ENCODE peak calls at places on chromosomes 11 and 22, in five cellular contexts. O, K, X, W and J are unnamed samples.

GRCh38 chr22:44381761-44382454 is 69.2 kb upstream of the SHISAL1 start:
- DNase-seq in W (no peak), K (no peak), X (no peak), O (no peak), J (no peak)

GRCh38 chr22:18104566-18104965 is 6.0 kb upstream of the TUBA8 start:
- DNase-seq in K (no peak), X (peak), O (no peak), W (peak), J (no peak)

GRCh38 chr11:128584253-128584652 is 3.1 kb downstream of the ETS1 start:
- DNase-seq in X (no peak), O (no peak), W (no peak), K (no peak), J (no peak)

GRCh38 chr11:128926000-128926399 is 16.7 kb downstream of the TP53AIP1 start:
- DNase-seq in X (no peak), O (no peak), W (no peak), K (no peak), J (peak)

GRCh38 chr11:30333405-30333804 is 10.5 kb downstream of the ARL14EP start:
- DNase-seq in X (no peak), W (peak), K (no peak), O (no peak), J (peak)

GRCh38 chr22:34476762-34477161 is 556.5 kb upstream of the LARGE1 start:
- DNase-seq in W (no peak), X (no peak), O (no peak), K (no peak), J (no peak)

GRCh38 chr22:31229402-31230140 is 17.5 kb downstream of the LIMK2 start:
- DNase-seq in O (no peak), X (no peak), K (no peak), W (peak), J (no peak)

GRCh38 chr11:102138677-102139076 is 28.4 kb downstream of the YAP1 start:
- DNase-seq in K (no peak), W (peak), X (peak), O (no peak), J (peak)

GRCh38 chr22:33579448-33580093 is 340.7 kb downstream of the LARGE1 start:
- DNase-seq in X (peak), K (peak), W (peak), O (peak), J (peak)

GRCh38 chr22:43434601-43435311 is 22.9 kb downstream of the MPPED1 start:
- DNase-seq in K (no peak), O (no peak), W (no peak), X (no peak), J (no peak)